ENCODE peak calls at places on chromosomes 11 and 22, in four cellular contexts. K is progenitor cell of endocrine pancreas, W is SK-N-SH, M is Ammon's horn. V is an unnamed sample.

GRCh38 chr11:134468796-134469195 is 56.8 kb upstream of the B3GAT1 start:
- DNase-seq in K (no peak), W (no peak), M (no peak), V (no peak)

GRCh38 chr11:3156661-3157311 is 8.3 kb downstream of the OSBPL5 start:
- DNase-seq in K (no peak), W (no peak), M (no peak), V (no peak)

GRCh38 chr11:44702897-44703296 is 23.9 kb upstream of the TSPAN18 start:
- DNase-seq in K (no peak), W (peak; percentile 54), M (no peak), V (no peak)

GRCh38 chr11:47060807-47061206 is 115.9 kb downstream of the ARFGAP2 start:
- DNase-seq in K (no peak), W (no peak), M (no peak), V (no peak)

GRCh38 chr11:26626346-26626745 is 54.3 kb upstream of the MUC15 start:
- DNase-seq in K (no peak), W (no peak), M (no peak), V (no peak)

GRCh38 chr11:77602385-77603105 is 12.8 kb downstream of the AQP11 start:
- DNase-seq in K (no peak), W (no peak), M (peak; percentile 34), V (peak; percentile 75)

GRCh38 chr22:30802202-30803166 is 107.8 kb downstream of the OSBP2 start:
- DNase-seq in K (peak; percentile 91), W (peak; percentile 90), M (peak; percentile 86), V (peak; percentile 56)

GRCh38 chr11:67045314-67045713 is 11.3 kb upstream of the RHOD start:
- DNase-seq in K (no peak), W (no peak), M (peak; percentile 66), V (no peak)

GRCh38 chr11:5880329-5880728 is at the start of gene OR52E4:
- DNase-seq in K (no peak), W (no peak), M (no peak), V (no peak)

GRCh38 chr11:75986966-75987365 is 172.0 kb downstream of the UVRAG start:
- DNase-seq in K (no peak), W (no peak), M (no peak), V (no peak)

GRCh38 chr11:69040581-69041260 is 8.0 kb upstream of the TPCN2 start:
- DNase-seq in K (no peak), W (no peak), M (no peak), V (peak; percentile 20)

GRCh38 chr22:17536269-17536668 is 27.0 kb upstream of the SLC25A18 start:
- DNase-seq in K (no peak), W (no peak), M (peak; percentile 76), V (no peak)

GRCh38 chr11:47626234-47626633 is 16.1 kb downstream of the MTCH2 start:
- DNase-seq in K (no peak), W (no peak), M (no peak), V (no peak)

V was measured in HS-27A.